ENCODE peak calls at places on chromosomes 16 and 17, in five cellular contexts. One of them, this sample, is unnamed.

GRCh38 chr17:40293363-40293762 is 5.7 kb downstream of the CDC6 start:
- DNase-seq in T-helper 17 cell: no peak
- DNase-seq in sigmoid colon: peak
- DNase-seq in fibroblast of the aortic adventitia: peak
- DNase-seq in NCI-H460: no peak
- DNase-seq in this sample: no peak

GRCh38 chr16:10870137-10870776 is 6.7 kb upstream of the CIITA start:
- DNase-seq in T-helper 17 cell: no peak
- DNase-seq in sigmoid colon: no peak
- DNase-seq in fibroblast of the aortic adventitia: no peak
- DNase-seq in NCI-H460: no peak
- DNase-seq in this sample: no peak

GRCh38 chr17:7354262-7354781 is 634 bp upstream of the TMEM95 start:
- DNase-seq in T-helper 17 cell: no peak
- DNase-seq in sigmoid colon: no peak
- DNase-seq in fibroblast of the aortic adventitia: peak
- DNase-seq in NCI-H460: no peak
- DNase-seq in this sample: no peak

GRCh38 chr16:27238016-27238587 is 30.5 kb downstream of the NSMCE1 start:
- DNase-seq in T-helper 17 cell: no peak
- DNase-seq in sigmoid colon: peak
- DNase-seq in fibroblast of the aortic adventitia: no peak
- DNase-seq in NCI-H460: no peak
- DNase-seq in this sample: no peak

GRCh38 chr17:48593840-48594411 is 347 bp upstream of the HOXB5 start:
- DNase-seq in T-helper 17 cell: peak
- DNase-seq in sigmoid colon: peak
- DNase-seq in fibroblast of the aortic adventitia: peak
- DNase-seq in NCI-H460: no peak
- DNase-seq in this sample: no peak

GRCh38 chr16:87407511-87408112 is 15.5 kb downstream of the MAP1LC3B start:
- DNase-seq in T-helper 17 cell: no peak
- DNase-seq in sigmoid colon: peak
- DNase-seq in fibroblast of the aortic adventitia: no peak
- DNase-seq in NCI-H460: peak
- DNase-seq in this sample: no peak

GRCh38 chr16:8686879-8687278 is 12.5 kb downstream of the ABAT start:
- DNase-seq in T-helper 17 cell: no peak
- DNase-seq in sigmoid colon: no peak
- DNase-seq in fibroblast of the aortic adventitia: no peak
- DNase-seq in NCI-H460: no peak
- DNase-seq in this sample: no peak

GRCh38 chr16:81431554-81432353 is 12.9 kb upstream of the CMIP start:
- DNase-seq in T-helper 17 cell: no peak
- DNase-seq in sigmoid colon: peak
- DNase-seq in fibroblast of the aortic adventitia: peak
- DNase-seq in NCI-H460: no peak
- DNase-seq in this sample: no peak

GRCh38 chr17:57876023-57876865 is 26.4 kb upstream of the MRPS23 start:
- DNase-seq in T-helper 17 cell: no peak
- DNase-seq in sigmoid colon: no peak
- DNase-seq in fibroblast of the aortic adventitia: no peak
- DNase-seq in NCI-H460: no peak
- DNase-seq in this sample: no peak

GRCh38 chr16:78249832-78250231 is 150.4 kb downstream of the WWOX start:
- DNase-seq in T-helper 17 cell: no peak
- DNase-seq in sigmoid colon: no peak
- DNase-seq in fibroblast of the aortic adventitia: no peak
- DNase-seq in NCI-H460: no peak
- DNase-seq in this sample: no peak

GRCh38 chr16:57955572-57955971 is 15.4 kb downstream of the CNGB1 start:
- DNase-seq in T-helper 17 cell: no peak
- DNase-seq in sigmoid colon: no peak
- DNase-seq in fibroblast of the aortic adventitia: no peak
- DNase-seq in NCI-H460: no peak
- DNase-seq in this sample: no peak

GRCh38 chr17:700504-701094 is 14.0 kb downstream of the VPS53 start:
- DNase-seq in T-helper 17 cell: no peak
- DNase-seq in sigmoid colon: no peak
- DNase-seq in fibroblast of the aortic adventitia: peak
- DNase-seq in NCI-H460: no peak
- DNase-seq in this sample: no peak

GRCh38 chr17:14205992-14206461 is 30.6 kb downstream of the CDRT15 start:
- DNase-seq in T-helper 17 cell: no peak
- DNase-seq in sigmoid colon: no peak
- DNase-seq in fibroblast of the aortic adventitia: no peak
- DNase-seq in NCI-H460: peak
- DNase-seq in this sample: no peak

GRCh38 chr16:30786936-30787612 is at the start of gene ZNF629:
- DNase-seq in T-helper 17 cell: no peak
- DNase-seq in sigmoid colon: peak
- DNase-seq in fibroblast of the aortic adventitia: peak
- DNase-seq in NCI-H460: peak
- DNase-seq in this sample: no peak

GRCh38 chr17:45410144-45411091 is 22.3 kb downstream of the ARHGAP27 start:
- DNase-seq in T-helper 17 cell: peak
- DNase-seq in sigmoid colon: no peak
- DNase-seq in fibroblast of the aortic adventitia: no peak
- DNase-seq in NCI-H460: no peak
- DNase-seq in this sample: no peak

This sample was measured in Panc1.